ENCODE peak calls at places on chromosomes 7 and 10, in four cellular contexts. M is lower lobe of right lung, V is right atrium auricular region, O is heart right ventricle. H is an unnamed sample. For H3K4me1, the result is how much of the 10 kb centered on the place peaks cover.

GRCh38 chr10:69662901-69663300 is 32.9 kb downstream of the FAM241B start:
- DNase-seq in M (peak), V (no peak), O (no peak), H (no peak)

GRCh38 chr10:72215611-72216549 is at the start of the genes ANAPC16 and ASCC1:
- DNase-seq in M (peak), V (peak), O (peak), H (peak)

GRCh38 chr10:121244791-121245190 is 353.5 kb downstream of the FGFR2 start:
- DNase-seq in M (no peak), V (no peak), O (no peak), H (no peak)

GRCh38 chr7:121530251-121531174 is 134.4 kb upstream of the FAM3C start:
- DNase-seq in M (no peak), V (peak), O (peak), H (no peak)

GRCh38 chr10:78465456-78465855 is 431.8 kb downstream of the RPS24 start:
- DNase-seq in M (no peak), V (no peak), O (no peak), H (no peak)

GRCh38 chr10:74871595-74872382 is 45.4 kb downstream of the KAT6B start:
- DNase-seq in M (no peak), V (no peak), O (no peak), H (no peak)

GRCh38 chr7:25739096-25739495 is 412.9 kb upstream of the NFE2L3 start:
- DNase-seq in M (no peak), V (no peak), O (no peak), H (no peak)

GRCh38 chr7:99828818-99829217 is 1.0 kb downstream of the CYP3A43 start:
- DNase-seq in M (no peak), V (no peak), O (no peak), H (no peak)

GRCh38 chr7:77258593-77258992 is 59.0 kb upstream of the FGL2 start:
- DNase-seq in M (no peak), V (no peak), O (no peak), H (no peak)

GRCh38 chr7:2004841-2005351 is 227.8 kb downstream of the MAD1L1 start:
- DNase-seq in M (peak), V (no peak), O (no peak), H (peak)

GRCh38 chr7:2006921-2007381 is 225.8 kb downstream of the MAD1L1 start:
- DNase-seq in M (peak), V (no peak), O (no peak), H (no peak)

GRCh38 chr7:2006231-2006771 is 226.4 kb downstream of the MAD1L1 start:
- DNase-seq in M (no peak), V (no peak), O (no peak), H (peak)

GRCh38 chr7:2003931-2004812 is 228.6 kb downstream of the MAD1L1 start:
- DNase-seq in M (peak), V (no peak), O (no peak), H (no peak)

DNA sequence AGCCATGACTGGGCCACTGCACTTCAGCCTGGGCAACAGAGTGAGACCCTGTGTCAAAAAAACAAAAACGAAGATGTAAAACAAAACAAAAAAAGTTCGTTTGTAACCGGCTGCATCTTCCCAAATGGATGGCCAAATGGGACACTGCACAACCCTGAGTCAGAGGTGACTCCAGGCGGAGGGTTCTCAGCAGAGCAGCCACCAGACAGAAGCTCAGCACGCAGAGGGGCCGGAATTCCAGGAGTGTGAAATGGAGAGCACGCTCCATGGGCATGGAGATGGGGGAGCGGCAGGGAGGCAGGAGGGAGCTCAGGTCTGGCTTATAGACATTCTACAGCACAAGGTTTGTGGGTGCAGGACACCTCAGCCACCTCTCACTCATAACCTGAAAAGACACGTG is 227.0 kb downstream of the MAD1L1 start:
- DNase-seq in M (peak), V (no peak), O (no peak), H (no peak)
- H3K4me1 ChIP-seq in M (under half), V (under half), O (under half), H (under half)

DNA sequence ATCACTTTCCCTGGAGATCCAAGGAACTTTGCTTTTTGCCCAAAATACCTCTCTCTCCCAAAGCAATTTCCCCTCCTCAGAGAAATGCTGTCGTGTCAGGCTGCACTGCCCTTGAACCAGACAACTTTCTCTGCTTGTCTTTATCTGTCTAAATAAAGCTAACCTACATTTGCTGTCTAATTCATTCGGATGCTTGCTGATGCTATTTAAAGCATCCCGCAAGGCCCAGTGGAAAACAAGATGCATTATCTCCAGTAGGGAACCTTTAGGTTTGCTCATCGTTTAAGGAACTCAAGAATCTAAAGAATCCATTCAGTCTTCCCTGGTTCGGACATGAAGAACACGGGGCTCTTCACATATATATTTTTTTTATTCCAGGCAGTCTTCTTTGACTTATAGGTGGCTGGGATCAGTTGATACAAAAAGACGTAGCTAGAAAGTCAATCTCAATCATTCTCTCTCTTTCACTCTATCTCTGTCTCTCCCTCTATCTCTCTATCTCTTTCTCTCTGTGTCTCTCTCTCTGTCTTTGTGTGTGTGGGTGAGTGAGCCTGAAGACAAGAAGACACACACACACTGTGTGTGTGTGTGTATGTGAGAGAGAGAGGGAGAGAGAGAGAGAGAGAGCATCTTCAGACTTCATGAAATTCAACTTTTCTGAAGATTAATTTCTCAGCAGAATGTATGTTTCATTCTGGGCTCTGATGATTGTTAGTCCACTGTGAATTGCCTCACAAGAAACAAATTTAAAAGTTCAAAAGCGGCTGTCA is 92.8 kb upstream of the MKLN1 start:
- DNase-seq in M (no peak), V (no peak), O (no peak), H (peak)
- H3K4me1 ChIP-seq in M (under half), V (under half), O (under half), H (under half)

DNA sequence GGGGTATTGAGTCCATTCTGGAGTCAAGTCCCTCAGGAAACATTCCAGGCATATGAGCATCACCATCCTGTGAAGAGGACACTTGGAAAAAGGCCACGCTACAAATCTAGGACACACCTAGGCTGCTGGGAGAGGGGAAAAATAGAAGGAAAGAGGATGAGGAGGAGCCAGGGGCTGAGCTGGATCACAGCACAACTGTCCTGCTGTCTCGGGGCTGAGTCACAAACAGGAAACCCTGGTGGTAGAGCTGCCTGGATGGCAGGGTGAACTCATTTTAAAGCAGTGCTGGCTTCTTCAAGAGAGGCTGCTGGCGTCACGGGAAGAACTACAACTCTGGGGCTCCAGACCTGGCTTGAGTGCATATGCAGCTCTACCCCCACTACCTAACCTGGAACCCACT is 151.5 kb downstream of the RNF216 start:
- DNase-seq in M (no peak), V (no peak), O (no peak), H (peak)
- H3K4me1 ChIP-seq in M (half or more), V (under half), O (half or more), H (under half)

DNA sequence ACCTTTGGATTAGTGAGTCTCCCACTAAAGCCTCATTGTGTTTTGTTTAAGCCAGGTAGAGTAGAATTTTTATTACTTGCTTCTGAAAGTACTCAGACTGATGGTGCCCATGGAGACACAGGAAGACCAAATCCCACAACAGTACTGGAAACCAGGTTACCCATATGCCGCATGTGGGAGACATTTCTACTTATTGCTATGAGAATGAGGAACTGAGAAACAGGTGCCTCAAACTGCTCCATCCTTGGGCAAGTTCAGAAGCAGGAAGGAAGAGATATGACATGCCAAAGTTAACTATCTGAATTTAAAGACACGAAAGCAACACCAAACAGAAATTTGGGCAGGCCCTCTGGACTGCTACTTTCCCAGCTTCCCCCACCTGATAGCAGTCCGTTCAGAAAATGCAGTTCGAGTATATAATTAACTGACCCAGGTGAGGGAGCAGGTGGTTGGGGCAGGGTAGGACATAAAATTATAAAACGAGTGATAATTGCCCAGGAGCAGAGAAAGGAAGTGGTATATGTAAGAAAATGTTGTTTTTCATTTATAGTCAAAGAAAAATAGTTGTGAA is 382.3 kb upstream of the MTPN start:
- DNase-seq in M (no peak), V (no peak), O (no peak), H (no peak)
- H3K4me1 ChIP-seq in M (under half), V (under half), O (under half), H (under half)

GRCh38 chr7:92799446-92800211 is 36.7 kb downstream of the CDK6 start:
- DNase-seq in M (no peak), V (no peak), O (no peak), H (no peak)
- H3K4me1 ChIP-seq in M (under half), V (under half), O (half or more), H (under half)

GRCh38 chr7:29496355-29497020 is 67.1 kb upstream of the PRR15 start:
- DNase-seq in M (no peak), V (no peak), O (no peak), H (no peak)
- H3K4me1 ChIP-seq in M (under half), V (under half), O (under half), H (under half)

DNA sequence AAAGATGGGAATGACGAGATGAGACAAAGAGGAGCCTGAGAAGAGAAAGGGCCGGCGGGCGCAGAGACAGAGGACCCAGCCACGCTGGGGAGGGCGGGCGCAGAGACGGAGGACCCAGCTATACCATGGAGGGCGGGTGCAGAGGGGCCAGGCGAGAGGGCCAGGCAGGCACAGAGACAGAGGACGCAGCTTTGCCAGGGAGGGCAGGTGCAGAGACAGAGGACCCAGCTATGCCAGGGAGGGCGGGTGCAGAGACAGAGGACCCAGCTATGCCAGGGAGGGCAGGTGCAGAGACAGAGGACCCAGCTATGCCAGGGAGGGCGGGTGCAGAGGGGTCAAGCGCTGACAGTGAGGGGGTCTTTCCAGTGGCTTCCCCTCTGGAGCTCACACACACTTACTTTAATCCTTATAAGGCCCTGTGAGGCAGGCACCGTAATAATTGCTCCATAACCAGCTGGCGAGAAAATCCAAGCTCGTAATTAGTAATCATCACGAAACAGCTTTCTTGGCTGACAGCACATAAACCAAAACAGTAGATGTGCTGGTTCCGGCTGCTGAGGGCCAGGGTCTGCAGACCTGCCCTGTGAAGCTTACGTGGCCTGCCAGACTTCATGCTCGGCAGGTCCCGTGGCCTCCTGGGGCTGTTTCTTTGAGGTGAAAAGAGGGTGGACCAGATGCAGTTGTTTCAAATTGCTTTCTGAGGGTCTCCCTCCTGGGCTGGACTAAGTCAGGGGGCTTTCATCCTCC is 137.2 kb downstream of the VIPR2 start:
- DNase-seq in M (no peak), V (no peak), O (no peak), H (no peak)
- H3K4me1 ChIP-seq in M (under half), V (under half), O (under half), H (under half)

GRCh38 chr10:12414278-12414988 is 65.1 kb downstream of the CAMK1D start:
- DNase-seq in M (no peak), V (no peak), O (no peak), H (no peak)

GRCh38 chr10:12417341-12417740 is 68.0 kb downstream of the CAMK1D start:
- DNase-seq in M (no peak), V (no peak), O (no peak), H (no peak)

GRCh38 chr10:12418000-12418399 is 68.7 kb downstream of the CAMK1D start:
- DNase-seq in M (no peak), V (peak), O (no peak), H (no peak)

GRCh38 chr10:12418725-12419278 is 69.5 kb downstream of the CAMK1D start:
- DNase-seq in M (no peak), V (no peak), O (no peak), H (no peak)

DNA sequence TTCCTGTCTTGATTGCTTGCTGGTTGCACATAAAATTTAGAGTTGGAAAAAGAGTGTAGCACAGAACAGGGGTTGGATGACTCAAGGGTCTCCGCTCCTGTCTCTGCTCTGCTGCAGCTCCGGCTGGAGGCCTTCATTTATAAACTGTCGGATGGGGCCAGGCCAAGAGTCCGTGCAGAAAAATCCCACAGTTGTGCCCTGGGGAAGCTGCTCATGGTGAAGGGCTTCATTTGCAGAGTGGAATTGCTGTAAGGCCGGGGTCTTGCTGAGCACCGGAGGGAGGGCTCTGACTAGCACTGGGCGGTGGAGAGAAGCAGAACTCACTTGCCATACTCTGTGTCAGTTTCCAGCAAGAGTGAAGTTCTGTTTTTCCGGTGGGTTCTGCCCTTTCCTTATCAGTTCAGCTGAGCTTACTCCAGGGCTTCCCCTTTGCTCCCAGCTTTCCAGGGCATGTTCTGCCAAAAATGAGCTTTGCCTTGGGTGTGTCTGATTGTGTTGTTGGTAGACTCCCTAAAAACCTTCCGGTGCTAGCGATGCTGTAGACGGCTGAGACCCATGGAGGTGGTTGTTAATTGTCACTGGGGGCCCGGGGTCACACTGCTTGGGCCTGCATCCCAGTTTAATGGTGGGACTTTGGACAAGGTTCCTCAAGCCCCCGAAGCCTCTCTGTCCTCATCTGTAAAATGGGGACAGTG is 67.2 kb downstream of the CAMK1D start:
- DNase-seq in M (no peak), V (peak), O (no peak), H (no peak)
- H3K4me1 ChIP-seq in M (under half), V (under half), O (under half), H (under half)

H was measured in adrenal gland.